ENCODE peak calls at places on chromosomes 3 and 15, in five cellular contexts. One of them, this sample, is unnamed.

GRCh38 chr15:99181544-99181943 is 67.8 kb downstream of the TTC23 start:
- DNase-seq in Peyer's patch: no peak
- DNase-seq in DND-41: no peak
- DNase-seq in left ventricle myocardium inferior: no peak
- DNase-seq in left lung: no peak
- DNase-seq in this sample: no peak

GRCh38 chr15:31136612-31137328 is 35.2 kb upstream of the TRPM1 start:
- DNase-seq in Peyer's patch: no peak
- DNase-seq in DND-41: no peak
- DNase-seq in left ventricle myocardium inferior: no peak
- DNase-seq in left lung: no peak
- DNase-seq in this sample: no peak

GRCh38 chr3:166367947-166368533 is 530.8 kb upstream of the BCHE start:
- DNase-seq in Peyer's patch: no peak
- DNase-seq in DND-41: no peak
- DNase-seq in left ventricle myocardium inferior: no peak
- DNase-seq in left lung: no peak
- DNase-seq in this sample: no peak

GRCh38 chr3:49416867-49417266 is 4.6 kb downstream of the TCTA start:
- DNase-seq in Peyer's patch: no peak
- DNase-seq in DND-41: no peak
- DNase-seq in left ventricle myocardium inferior: no peak
- DNase-seq in left lung: no peak
- DNase-seq in this sample: no peak

GRCh38 chr15:79450648-79451047 is 18.5 kb downstream of the MINAR1 start:
- DNase-seq in Peyer's patch: no peak
- DNase-seq in DND-41: no peak
- DNase-seq in left ventricle myocardium inferior: no peak
- DNase-seq in left lung: no peak
- DNase-seq in this sample: no peak

GRCh38 chr3:32577621-32578556 is 7.2 kb upstream of the DYNC1LI1 start:
- DNase-seq in Peyer's patch: no peak
- DNase-seq in DND-41: peak; percentile 30
- DNase-seq in left ventricle myocardium inferior: no peak
- DNase-seq in left lung: no peak
- DNase-seq in this sample: no peak

GRCh38 chr15:48389701-48390143 is 58.5 kb downstream of the DUT start:
- DNase-seq in Peyer's patch: no peak
- DNase-seq in DND-41: no peak
- DNase-seq in left ventricle myocardium inferior: no peak
- DNase-seq in left lung: no peak
- DNase-seq in this sample: no peak

GRCh38 chr3:27577504-27577903 is 93.3 kb upstream of the SLC4A7 start:
- DNase-seq in Peyer's patch: no peak
- DNase-seq in DND-41: no peak
- DNase-seq in left ventricle myocardium inferior: no peak
- DNase-seq in left lung: no peak
- DNase-seq in this sample: no peak

GRCh38 chr3:160616721-160617120 is 51.4 kb upstream of the KPNA4 start:
- DNase-seq in Peyer's patch: no peak
- DNase-seq in DND-41: no peak
- DNase-seq in left ventricle myocardium inferior: no peak
- DNase-seq in left lung: no peak
- DNase-seq in this sample: no peak

GRCh38 chr15:86892774-86893449 is 813.2 kb downstream of the AGBL1 start:
- DNase-seq in Peyer's patch: no peak
- DNase-seq in DND-41: no peak
- DNase-seq in left ventricle myocardium inferior: no peak
- DNase-seq in left lung: no peak
- DNase-seq in this sample: no peak

GRCh38 chr15:97759363-97759762 is 201.1 kb upstream of the ARRDC4 start:
- DNase-seq in Peyer's patch: no peak
- DNase-seq in DND-41: no peak
- DNase-seq in left ventricle myocardium inferior: no peak
- DNase-seq in left lung: no peak
- DNase-seq in this sample: no peak

GRCh38 chr3:155704771-155705559 is 39.9 kb downstream of the PLCH1 start:
- DNase-seq in Peyer's patch: no peak
- DNase-seq in DND-41: no peak
- DNase-seq in left ventricle myocardium inferior: no peak
- DNase-seq in left lung: no peak
- DNase-seq in this sample: no peak

GRCh38 chr15:36908991-36909390 is 191.4 kb downstream of the MEIS2 start:
- DNase-seq in Peyer's patch: no peak
- DNase-seq in DND-41: no peak
- DNase-seq in left ventricle myocardium inferior: no peak
- DNase-seq in left lung: no peak
- DNase-seq in this sample: no peak

GRCh38 chr3:29415824-29416223 is 135.0 kb downstream of the RBMS3 start:
- DNase-seq in Peyer's patch: no peak
- DNase-seq in DND-41: no peak
- DNase-seq in left ventricle myocardium inferior: no peak
- DNase-seq in left lung: no peak
- DNase-seq in this sample: no peak

GRCh38 chr3:113698891-113699465 is 2.5 kb upstream of the USF3 start:
- DNase-seq in Peyer's patch: peak; percentile 75
- DNase-seq in DND-41: no peak
- DNase-seq in left ventricle myocardium inferior: no peak
- DNase-seq in left lung: peak; percentile 52
- DNase-seq in this sample: no peak

GRCh38 chr3:126347543-126348161 is 9.6 kb downstream of the KLF15 start:
- DNase-seq in Peyer's patch: no peak
- DNase-seq in DND-41: no peak
- DNase-seq in left ventricle myocardium inferior: no peak
- DNase-seq in left lung: peak; percentile 26
- DNase-seq in this sample: peak; percentile 39

GRCh38 chr3:43638594-43639447 is 17.0 kb upstream of the ANO10 start:
- DNase-seq in Peyer's patch: peak; percentile 73
- DNase-seq in DND-41: no peak
- DNase-seq in left ventricle myocardium inferior: no peak
- DNase-seq in left lung: peak; percentile 53
- DNase-seq in this sample: no peak

DNA sequence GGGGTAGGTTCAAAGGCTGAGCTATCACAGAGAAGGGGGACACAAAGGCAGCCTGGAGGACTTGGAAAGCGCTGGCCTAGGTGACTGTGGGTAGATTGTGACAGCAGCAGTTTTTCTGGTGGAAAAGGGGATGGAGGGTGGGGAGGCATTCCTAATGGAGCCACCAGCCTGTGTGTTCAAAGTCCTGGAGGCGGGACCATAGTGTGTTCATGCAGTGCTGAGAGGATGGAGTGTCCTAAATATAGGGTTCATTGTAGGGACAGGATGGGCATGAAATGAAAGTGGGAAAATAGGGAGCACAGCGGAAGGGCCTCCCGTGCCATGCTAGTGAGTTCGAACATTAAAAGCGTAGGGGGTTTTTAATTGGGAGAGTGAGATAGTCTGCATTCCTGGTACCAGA is 51.4 kb upstream of the POLR2M start:
- DNase-seq in Peyer's patch: no peak
- DNase-seq in DND-41: no peak
- DNase-seq in left ventricle myocardium inferior: no peak
- DNase-seq in left lung: no peak
- DNase-seq in this sample: no peak
- H3K4me3 ChIP-seq in Peyer's patch: no peak overlapping the region
- H3K4me3 ChIP-seq in DND-41: no peak overlapping the region
- H3K4me3 ChIP-seq in left ventricle myocardium inferior: no peak overlapping the region
- H3K4me3 ChIP-seq in left lung: no peak overlapping the region
- H3K4me3 ChIP-seq in this sample: no peak overlapping the region

DNA sequence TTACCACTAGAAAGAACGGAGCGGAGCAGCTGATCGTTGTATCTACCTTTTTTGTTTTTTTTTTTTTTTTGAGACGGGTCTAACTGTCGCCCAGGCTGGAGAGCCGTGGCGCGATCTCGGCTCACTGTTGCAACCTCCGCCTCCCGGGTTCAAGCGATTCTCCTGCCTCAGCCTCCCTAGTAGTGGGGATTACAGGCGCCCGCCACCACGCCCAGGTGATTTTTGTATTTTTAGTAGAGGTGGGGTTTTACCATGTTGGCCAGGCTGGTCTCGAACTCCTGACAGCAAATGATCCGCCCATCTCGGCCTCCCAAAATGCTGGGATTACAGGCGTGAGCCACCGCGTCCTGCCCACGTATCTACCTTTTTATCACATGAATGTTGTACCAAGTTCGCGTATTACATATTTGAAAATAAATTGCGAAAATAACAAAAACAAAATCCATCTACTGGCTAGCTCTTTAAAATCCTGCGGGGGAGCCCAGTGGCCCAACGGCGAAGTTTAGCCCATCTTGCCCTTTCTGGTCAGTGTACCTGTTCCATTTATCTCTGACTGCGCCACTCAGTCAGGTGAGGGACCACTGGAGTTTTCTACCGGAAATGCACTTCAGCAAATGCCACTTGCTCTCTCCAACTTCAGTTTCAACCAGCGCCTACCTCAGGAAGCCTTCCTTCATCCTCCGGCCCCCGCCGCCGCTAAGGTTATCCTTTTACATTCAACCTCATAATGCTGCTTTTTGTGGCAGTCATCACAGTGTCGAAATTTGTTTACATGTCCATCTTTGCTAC is 1.2 kb upstream of the EIF3J start:
- DNase-seq in Peyer's patch: peak; percentile 52
- DNase-seq in DND-41: no peak
- DNase-seq in left ventricle myocardium inferior: no peak
- DNase-seq in left lung: peak; percentile 40
- DNase-seq in this sample: no peak
- H3K4me3 ChIP-seq in Peyer's patch: peak overlapping the region; percentile 87
- H3K4me3 ChIP-seq in DND-41: peak overlapping the region; percentile 75
- H3K4me3 ChIP-seq in left ventricle myocardium inferior: peak overlapping the region; percentile 92
- H3K4me3 ChIP-seq in left lung: peak overlapping the region; percentile 66
- H3K4me3 ChIP-seq in this sample: peak overlapping the region; percentile 83

GRCh38 chr3:130934442-130935089 is 40.7 kb downstream of the ATP2C1 start:
- DNase-seq in Peyer's patch: no peak
- DNase-seq in DND-41: no peak
- DNase-seq in left ventricle myocardium inferior: no peak
- DNase-seq in left lung: no peak
- DNase-seq in this sample: no peak
- H3K4me3 ChIP-seq in Peyer's patch: no peak overlapping the region
- H3K4me3 ChIP-seq in DND-41: no peak overlapping the region
- H3K4me3 ChIP-seq in left ventricle myocardium inferior: no peak overlapping the region
- H3K4me3 ChIP-seq in left lung: no peak overlapping the region
- H3K4me3 ChIP-seq in this sample: peak overlapping the region; percentile 27

DNA sequence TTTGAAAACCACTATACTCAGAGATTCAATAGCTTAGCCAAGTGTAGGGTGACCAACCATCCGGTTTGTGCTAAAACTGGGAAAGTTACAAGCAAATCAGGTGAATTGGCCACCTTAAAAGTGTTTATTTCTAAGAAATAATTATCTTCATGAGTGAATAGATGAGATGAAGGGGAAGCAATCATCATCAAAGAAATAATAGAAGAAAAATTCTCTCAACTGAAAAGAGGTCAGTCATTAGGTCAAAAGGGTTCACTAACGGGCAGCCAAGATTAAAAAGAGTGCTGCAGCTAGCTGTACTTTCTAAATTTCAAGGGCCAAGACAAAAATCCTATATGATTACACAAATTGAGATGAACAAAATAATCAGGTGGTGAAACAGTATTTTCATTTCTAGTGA is 34.9 kb upstream of the TSC22D2 start:
- DNase-seq in Peyer's patch: no peak
- DNase-seq in DND-41: no peak
- DNase-seq in left ventricle myocardium inferior: no peak
- DNase-seq in left lung: no peak
- DNase-seq in this sample: no peak
- H3K4me3 ChIP-seq in Peyer's patch: no peak overlapping the region
- H3K4me3 ChIP-seq in DND-41: no peak overlapping the region
- H3K4me3 ChIP-seq in left ventricle myocardium inferior: no peak overlapping the region
- H3K4me3 ChIP-seq in left lung: no peak overlapping the region
- H3K4me3 ChIP-seq in this sample: no peak overlapping the region

DNA sequence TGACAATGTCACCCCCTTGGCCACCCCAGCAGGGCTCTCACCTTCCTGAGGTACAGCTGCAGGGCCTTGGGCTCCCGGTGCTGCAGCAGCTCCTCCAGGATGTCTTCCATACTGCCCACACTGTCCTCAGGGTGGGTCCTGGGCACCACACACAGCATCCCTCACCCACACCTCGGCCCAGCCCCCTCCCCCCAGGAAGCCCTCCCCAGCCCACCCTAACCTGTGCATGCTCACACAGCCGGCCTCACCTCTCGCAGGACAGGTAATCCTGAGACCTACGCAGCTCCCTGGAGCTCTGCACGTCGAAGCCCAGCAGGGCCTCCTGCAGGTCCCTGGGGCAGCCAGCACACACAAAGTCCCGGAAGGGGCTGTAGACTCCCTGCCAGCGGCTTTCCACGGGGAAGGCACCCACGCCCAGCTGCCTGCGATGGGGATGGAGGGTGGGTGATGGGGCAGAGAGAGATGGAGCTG is 16.8 kb downstream of the ALS2CL start:
- DNase-seq in Peyer's patch: no peak
- DNase-seq in DND-41: no peak
- DNase-seq in left ventricle myocardium inferior: peak; percentile 12
- DNase-seq in left lung: no peak
- DNase-seq in this sample: no peak
- H3K4me3 ChIP-seq in Peyer's patch: peak overlapping the region; percentile 12
- H3K4me3 ChIP-seq in DND-41: no peak overlapping the region
- H3K4me3 ChIP-seq in left ventricle myocardium inferior: peak overlapping the region; percentile 45
- H3K4me3 ChIP-seq in left lung: no peak overlapping the region
- H3K4me3 ChIP-seq in this sample: no peak overlapping the region

DNA sequence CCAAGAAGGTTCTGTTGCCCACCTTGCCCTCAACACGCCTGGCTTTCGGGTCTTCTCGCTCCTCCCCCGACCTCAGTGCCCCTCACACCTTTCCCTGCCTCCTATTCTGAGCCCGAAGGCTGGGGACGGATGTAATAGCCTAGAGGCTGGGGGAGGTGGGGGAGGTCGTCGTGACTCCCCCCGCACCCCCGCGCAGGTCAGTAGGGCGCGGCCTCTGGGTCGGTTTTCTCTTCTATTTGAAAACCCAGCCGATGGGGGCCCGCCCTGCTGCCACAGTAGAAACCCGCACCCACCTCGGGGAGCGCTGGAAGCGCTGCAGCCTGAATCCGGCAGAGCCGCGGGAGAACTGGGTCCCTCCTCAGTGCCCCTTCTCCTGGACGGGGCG is 1.0 kb upstream of the RBPMS2 start:
- DNase-seq in Peyer's patch: no peak
- DNase-seq in DND-41: no peak
- DNase-seq in left ventricle myocardium inferior: no peak
- DNase-seq in left lung: no peak
- DNase-seq in this sample: no peak
- H3K4me3 ChIP-seq in Peyer's patch: peak overlapping the region; percentile 64
- H3K4me3 ChIP-seq in DND-41: no peak overlapping the region
- H3K4me3 ChIP-seq in left ventricle myocardium inferior: peak overlapping the region; percentile 80
- H3K4me3 ChIP-seq in left lung: peak overlapping the region; percentile 41
- H3K4me3 ChIP-seq in this sample: peak overlapping the region; percentile 53

DNA sequence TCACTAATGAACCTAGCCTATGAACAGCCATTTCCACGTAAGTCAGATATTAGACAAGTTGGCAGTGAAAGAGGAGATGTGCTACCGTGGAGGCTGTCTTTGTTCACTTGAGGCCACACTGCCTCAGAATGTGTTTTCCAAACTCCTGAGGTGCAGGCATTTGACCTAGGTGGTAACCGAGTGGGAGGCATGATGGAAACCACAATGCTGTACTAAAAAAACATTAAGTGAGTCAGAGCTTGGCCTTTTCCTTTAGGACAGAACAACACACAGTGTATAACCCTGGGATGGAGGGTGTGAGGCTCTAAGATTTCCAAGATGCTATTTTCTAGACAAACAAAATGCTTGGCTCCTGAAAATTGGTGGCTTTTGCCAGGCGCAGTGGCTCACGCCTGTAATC is 406.4 kb downstream of the SOX2 start:
- DNase-seq in Peyer's patch: no peak
- DNase-seq in DND-41: no peak
- DNase-seq in left ventricle myocardium inferior: no peak
- DNase-seq in left lung: no peak
- DNase-seq in this sample: no peak
- H3K4me3 ChIP-seq in Peyer's patch: no peak overlapping the region
- H3K4me3 ChIP-seq in DND-41: no peak overlapping the region
- H3K4me3 ChIP-seq in left ventricle myocardium inferior: no peak overlapping the region
- H3K4me3 ChIP-seq in left lung: no peak overlapping the region
- H3K4me3 ChIP-seq in this sample: no peak overlapping the region

GRCh38 chr15:67584157-67584556 is 41.7 kb downstream of the MAP2K5 start:
- DNase-seq in Peyer's patch: no peak
- DNase-seq in DND-41: no peak
- DNase-seq in left ventricle myocardium inferior: no peak
- DNase-seq in left lung: no peak
- DNase-seq in this sample: no peak
- H3K4me3 ChIP-seq in Peyer's patch: no peak overlapping the region
- H3K4me3 ChIP-seq in DND-41: no peak overlapping the region
- H3K4me3 ChIP-seq in left ventricle myocardium inferior: no peak overlapping the region
- H3K4me3 ChIP-seq in left lung: no peak overlapping the region
- H3K4me3 ChIP-seq in this sample: no peak overlapping the region